ENCODE peak calls at places on chromosomes 2 and 18, in ten cellular contexts. C is lung, I is GM12878, E is psoas muscle, H is right cardiac atrium, J is tibial artery, R is cardiac muscle cell, N is RWPE1, U is heart left ventricle, X is H9. S is an unnamed sample.

GRCh38 chr2:138867341-138867740 is 87.2 kb upstream of the NXPH2 start:
- DNase-seq in I (no peak), C (no peak), J (no peak), X (no peak), R (no peak), N (no peak), U (no peak), E (no peak), H (no peak), S (no peak)

GRCh38 chr18:2409906-2410305 is 161.4 kb downstream of the METTL4 start:
- DNase-seq in J (no peak), N (no peak), U (no peak), E (no peak), H (no peak), X (no peak), C (no peak), I (no peak), R (no peak), S (no peak)

GRCh38 chr2:102839668-102840388 is 78.0 kb downstream of the TMEM182 start:
- DNase-seq in X (peak), J (no peak), R (peak), H (no peak), I (peak), N (peak), U (no peak), C (no peak), E (no peak), S (no peak)

GRCh38 chr2:41597672-41598071 is 450.1 kb upstream of the PKDCC start:
- DNase-seq in X (no peak), R (no peak), I (no peak), C (no peak), E (no peak), J (no peak), H (no peak), U (no peak), N (no peak), S (no peak)

GRCh38 chr2:47360937-47361336 is 42.0 kb upstream of the MSH2 start:
- DNase-seq in I (no peak), E (no peak), H (no peak), C (no peak), N (peak), X (no peak), R (no peak), J (no peak), U (no peak), S (no peak)

GRCh38 chr2:234873828-234874173 is 78.0 kb upstream of the SH3BP4 start:
- DNase-seq in E (peak), C (no peak), J (no peak), H (peak), N (no peak), X (no peak), U (peak), I (no peak), R (peak), S (no peak)

GRCh38 chr2:9087151-9087681 is 83.7 kb upstream of the MBOAT2 start:
- DNase-seq in C (no peak), H (no peak), R (no peak), U (no peak), J (no peak), N (no peak), I (no peak), X (no peak), E (no peak), S (no peak)

GRCh38 chr18:27860011-27860410 is 316.9 kb downstream of the CDH2 start:
- DNase-seq in R (no peak), H (no peak), C (no peak), I (no peak), J (no peak), E (no peak), N (peak), X (no peak), U (no peak), S (no peak)

GRCh38 chr2:234910186-234910679 is 41.6 kb upstream of the SH3BP4 start:
- DNase-seq in J (no peak), U (no peak), X (no peak), C (no peak), I (no peak), H (no peak), E (no peak), N (no peak), R (no peak), S (no peak)

GRCh38 chr2:54541995-54542394 is 85.9 kb downstream of the SPTBN1 start:
- DNase-seq in U (no peak), X (no peak), N (no peak), J (no peak), R (no peak), C (no peak), I (no peak), H (no peak), E (no peak), S (no peak)
- H3K27ac ChIP-seq in U (no peak), X (no peak), N (no peak), J (no peak), R (no peak), C (no peak), I (no peak), H (no peak), E (no peak), S (no peak)

GRCh38 chr2:22880161-22880560 is 504.8 kb upstream of the KLHL29 start:
- DNase-seq in I (no peak), J (no peak), E (no peak), C (no peak), X (no peak), H (no peak), U (no peak), N (no peak), R (no peak), S (no peak)

GRCh38 chr2:22890142-22890541 is 494.8 kb upstream of the KLHL29 start:
- DNase-seq in I (no peak), N (no peak), X (no peak), J (no peak), C (no peak), E (no peak), U (no peak), R (no peak), H (no peak), S (no peak)

GRCh38 chr2:22887426-22887825 is 497.6 kb upstream of the KLHL29 start:
- DNase-seq in H (no peak), C (no peak), E (no peak), N (no peak), U (no peak), X (no peak), J (no peak), I (no peak), R (no peak), S (no peak)

GRCh38 chr2:22883054-22883453 is 501.9 kb upstream of the KLHL29 start:
- DNase-seq in I (no peak), C (no peak), X (no peak), N (no peak), J (no peak), H (no peak), E (no peak), R (no peak), U (no peak), S (no peak)

DNA sequence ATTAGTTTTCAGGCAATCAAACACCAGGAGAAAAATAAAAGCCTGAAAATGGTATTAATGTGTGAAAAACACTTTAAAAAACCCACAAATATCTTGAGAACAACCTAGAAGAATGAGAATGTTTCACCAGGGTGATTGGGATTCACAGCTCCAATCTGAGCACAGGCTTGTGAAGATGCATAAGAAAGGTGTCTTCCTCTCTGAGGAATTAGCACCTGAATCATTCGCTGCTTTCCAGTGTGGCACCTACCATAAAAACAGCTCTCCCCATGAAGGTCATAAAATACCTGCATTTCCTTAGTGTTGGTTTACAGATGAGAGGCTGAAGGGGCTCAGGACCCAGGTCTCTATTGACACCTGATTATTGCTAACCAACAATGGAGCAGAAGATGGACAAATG is 499.7 kb upstream of the KLHL29 start:
- DNase-seq in E (no peak), R (no peak), U (no peak), J (no peak), H (no peak), N (no peak), C (no peak), X (peak), I (no peak), S (no peak)
- H3K27ac ChIP-seq in E (no peak), R (no peak), U (no peak), J (no peak), H (no peak), N (no peak), C (no peak), X (no peak), I (no peak), S (no peak)

DNA sequence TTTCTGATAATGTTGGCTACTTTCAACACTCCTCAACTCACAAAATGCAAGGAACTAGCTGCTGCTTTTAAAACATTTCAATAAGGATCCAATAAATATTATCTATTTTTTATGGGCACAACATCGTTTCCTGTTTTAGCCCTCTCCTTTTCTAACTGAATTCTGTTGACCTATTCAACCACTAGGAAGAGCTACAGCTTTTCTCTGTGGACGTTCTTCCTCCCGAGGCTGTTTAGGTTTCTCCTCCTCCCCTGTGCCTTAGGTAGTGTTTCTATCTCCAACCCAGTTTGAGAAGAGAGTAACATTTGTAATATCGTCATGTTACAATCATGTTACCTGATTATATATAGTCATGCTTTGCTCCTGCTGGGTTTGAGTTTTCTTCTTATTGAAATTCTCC is 91.3 kb upstream of the ITGB6 start:
- DNase-seq in H (no peak), N (no peak), X (no peak), I (no peak), R (no peak), C (no peak), J (no peak), U (no peak), E (no peak), S (no peak)
- H3K27ac ChIP-seq in H (no peak), N (no peak), X (no peak), I (no peak), R (peak), C (no peak), J (no peak), U (peak), E (peak), S (no peak)

GRCh38 chr2:80364511-80365212 is 60.1 kb upstream of the LRRTM1 start:
- DNase-seq in X (no peak), N (no peak), C (no peak), J (no peak), E (no peak), I (no peak), R (no peak), H (no peak), U (no peak), S (no peak)

GRCh38 chr2:80363330-80363729 is 58.8 kb upstream of the LRRTM1 start:
- DNase-seq in R (no peak), N (no peak), X (no peak), E (no peak), H (no peak), I (no peak), C (no peak), J (no peak), U (no peak), S (no peak)

GRCh38 chr2:80365762-80366161 is 61.2 kb upstream of the LRRTM1 start:
- DNase-seq in R (no peak), U (no peak), N (no peak), E (no peak), I (no peak), X (no peak), C (no peak), H (no peak), J (no peak), S (no peak)

GRCh38 chr2:80361904-80362303 is 57.4 kb upstream of the LRRTM1 start:
- DNase-seq in U (no peak), R (no peak), H (no peak), E (no peak), N (no peak), J (no peak), X (no peak), C (no peak), I (no peak), S (no peak)

GRCh38 chr2:80363951-80364350 is 59.4 kb upstream of the LRRTM1 start:
- DNase-seq in H (no peak), U (no peak), R (no peak), X (no peak), C (no peak), N (no peak), E (no peak), I (no peak), J (no peak), S (no peak)
- H3K27ac ChIP-seq in H (no peak), U (no peak), R (peak), X (no peak), C (no peak), N (no peak), E (no peak), I (no peak), J (no peak), S (no peak)

DNA sequence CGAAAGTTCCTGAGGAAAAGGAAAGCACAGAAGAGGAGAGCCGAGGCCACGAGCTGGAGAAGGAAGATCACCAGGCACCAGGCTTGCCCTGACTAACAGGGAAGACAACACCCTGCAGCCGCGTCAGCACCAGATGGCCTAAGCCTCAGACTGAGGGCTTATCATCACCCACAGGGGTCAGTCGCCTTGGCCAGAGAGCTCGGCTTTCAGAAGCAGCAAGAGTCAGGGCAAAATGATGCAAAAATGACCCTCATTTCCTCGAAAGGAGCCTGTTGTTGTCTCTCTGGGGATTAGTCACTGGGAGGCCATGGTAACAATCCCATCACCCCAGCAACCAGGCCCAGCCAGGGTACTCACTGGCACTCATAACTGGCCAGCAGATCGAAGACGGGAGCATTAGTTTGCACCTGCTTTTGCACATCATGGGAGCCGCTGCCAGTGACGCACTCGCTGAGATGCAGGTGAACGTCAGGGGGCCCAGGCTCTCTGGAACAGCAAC is 42.7 kb upstream of the ZFP36L2 start:
- DNase-seq in H (peak), R (peak), U (peak), C (peak), N (no peak), X (no peak), E (peak), J (peak), I (no peak), S (no peak)
- H3K27ac ChIP-seq in H (peak), R (no peak), U (peak), C (peak), N (peak), X (no peak), E (peak), J (peak), I (no peak), S (no peak)